ENCODE peak calls at places on chromosomes 2 and 18, in four cellular contexts. O, M, D and P are unnamed samples.

GRCh38 chr18:70197042-70197441 is 8.4 kb downstream of the RTTN start:
- DNase-seq in O (peak), M (no peak), D (no peak), P (no peak)

GRCh38 chr2:127508621-127509034 is 17.7 kb downstream of the IWS1 start:
- DNase-seq in O (peak), M (no peak), D (no peak), P (no peak)

GRCh38 chr2:136116111-136116812 is 1.7 kb downstream of the CXCR4 start:
- DNase-seq in O (no peak), M (peak), D (no peak), P (peak)

GRCh38 chr2:120379916-120380893 is 34.3 kb downstream of the INHBB start:
- DNase-seq in O (no peak), M (no peak), D (no peak), P (no peak)

GRCh38 chr2:16745466-16745865 is 79.8 kb upstream of the CYRIA start:
- DNase-seq in O (no peak), M (no peak), D (no peak), P (no peak)

GRCh38 chr18:5992381-5992780 is 97.1 kb upstream of the TMEM200C start:
- DNase-seq in O (no peak), M (no peak), D (no peak), P (no peak)

GRCh38 chr2:129730979-129731378 is 248.5 kb upstream of the RAB6C start:
- DNase-seq in O (no peak), M (no peak), D (peak), P (no peak)

GRCh38 chr2:240920783-240921231 is 14.7 kb downstream of the CROCC2 start:
- DNase-seq in O (no peak), M (peak), D (peak), P (peak)

GRCh38 chr18:21167641-21168372 is 56.2 kb upstream of the ROCK1 start:
- DNase-seq in O (no peak), M (no peak), D (peak), P (no peak)

GRCh38 chr2:143684731-143685364 is 555.6 kb downstream of the ARHGAP15 start:
- DNase-seq in O (no peak), M (no peak), D (no peak), P (no peak)

GRCh38 chr2:50724837-50725236 is 307.1 kb downstream of the NRXN1 start:
- DNase-seq in O (no peak), M (no peak), D (no peak), P (no peak)

GRCh38 chr2:108621689-108622681 is 87.7 kb downstream of the LIMS1 start:
- DNase-seq in O (no peak), M (no peak), D (no peak), P (no peak)

GRCh38 chr2:118202707-118203303 is 114.5 kb downstream of the INSIG2 start:
- DNase-seq in O (peak), M (no peak), D (peak), P (peak)

GRCh38 chr2:5322414-5322813 is 369.8 kb upstream of the SOX11 start:
- DNase-seq in O (no peak), M (no peak), D (no peak), P (no peak)

GRCh38 chr2:165016772-165017411 is 61.6 kb upstream of the SLC38A11 start:
- DNase-seq in O (peak), M (no peak), D (peak), P (no peak)

GRCh38 chr2:168246483-168247340 is 683 bp downstream of the STK39 start:
- DNase-seq in O (peak), M (peak), D (peak), P (peak)

GRCh38 chr2:27185331-27186026 is 26.4 kb upstream of the ATRAID start:
- DNase-seq in O (peak), M (no peak), D (peak), P (no peak)

GRCh38 chr2:120434487-120434886 is 88.6 kb downstream of the INHBB start:
- DNase-seq in O (peak), M (peak), D (peak), P (peak)

GRCh38 chr18:66317243-66318090 is 286.4 kb downstream of the CDH19 start:
- DNase-seq in O (no peak), M (no peak), D (peak), P (no peak)

GRCh38 chr18:13703899-13704298 is 22.5 kb downstream of the FAM210A start:
- DNase-seq in O (peak), M (no peak), D (no peak), P (no peak)

GRCh38 chr2:28664120-28664842 is 87.3 kb upstream of the PPP1CB start:
- DNase-seq in O (peak), M (no peak), D (peak), P (no peak)

GRCh38 chr2:211138551-211138950 is 582.2 kb downstream of the CPS1 start:
- DNase-seq in O (no peak), M (peak), D (no peak), P (no peak)

GRCh38 chr2:172969171-172969570 is 106.5 kb upstream of the MAP3K20 start:
- DNase-seq in O (no peak), M (no peak), D (no peak), P (no peak)

GRCh38 chr2:147355706-147356105 is 489.1 kb upstream of the ACVR2A start:
- DNase-seq in O (no peak), M (no peak), D (peak), P (no peak)

GRCh38 chr2:174059178-174059874 is 94.2 kb upstream of the SP3 start:
- DNase-seq in O (peak), M (no peak), D (no peak), P (no peak)